ENCODE peak calls at places on chromosomes 4 and X, in four cellular contexts. One of them, this sample, is unnamed. For H3K36me3, the result is how much of the 10 kb centered on the place peaks cover.

GRCh38 chr4:184751585-184751956 is 17.7 kb upstream of the CENPU start:
- DNase-seq in IMR-90: no peak
- DNase-seq in neuronal stem cell: no peak
- DNase-seq in mesenchymal stem cell: no peak
- DNase-seq in this sample: no peak

GRCh38 chr4:143083811-143084472 is 100.8 kb upstream of the USP38 start:
- DNase-seq in IMR-90: no peak
- DNase-seq in neuronal stem cell: no peak
- DNase-seq in mesenchymal stem cell: no peak
- DNase-seq in this sample: no peak

GRCh38 chr4:183182873-183183725 is 84.0 kb downstream of the WWC2 start:
- DNase-seq in IMR-90: peak
- DNase-seq in neuronal stem cell: peak
- DNase-seq in mesenchymal stem cell: peak
- DNase-seq in this sample: peak

GRCh38 chr4:74625981-74626380 is 168.3 kb downstream of the BTC start:
- DNase-seq in IMR-90: no peak
- DNase-seq in neuronal stem cell: no peak
- DNase-seq in mesenchymal stem cell: peak
- DNase-seq in this sample: no peak

GRCh38 chr4:106978046-106978774 is 57.9 kb downstream of the DKK2 start:
- DNase-seq in IMR-90: no peak
- DNase-seq in neuronal stem cell: no peak
- DNase-seq in mesenchymal stem cell: no peak
- DNase-seq in this sample: peak

GRCh38 chr4:148643851-148644250 is 201.6 kb upstream of the NR3C2 start:
- DNase-seq in IMR-90: no peak
- DNase-seq in neuronal stem cell: no peak
- DNase-seq in mesenchymal stem cell: no peak
- DNase-seq in this sample: no peak

GRCh38 chr4:48193096-48193836 is 59.2 kb upstream of the TXK start:
- DNase-seq in IMR-90: no peak
- DNase-seq in neuronal stem cell: no peak
- DNase-seq in mesenchymal stem cell: no peak
- DNase-seq in this sample: no peak

GRCh38 chr4:87073570-87074470 is 139.0 kb downstream of the AFF1 start:
- DNase-seq in IMR-90: peak
- DNase-seq in neuronal stem cell: no peak
- DNase-seq in mesenchymal stem cell: peak
- DNase-seq in this sample: no peak

GRCh38 chr4:153036931-153037330 is 100.8 kb downstream of the FHDC1 start:
- DNase-seq in IMR-90: no peak
- DNase-seq in neuronal stem cell: no peak
- DNase-seq in mesenchymal stem cell: no peak
- DNase-seq in this sample: no peak

GRCh38 chr4:107600456-107600855 is 119.6 kb downstream of the PAPSS1 start:
- DNase-seq in IMR-90: peak
- DNase-seq in neuronal stem cell: no peak
- DNase-seq in mesenchymal stem cell: peak
- DNase-seq in this sample: peak

GRCh38 chr4:185836268-185837084 is 24.5 kb upstream of the SORBS2 start:
- DNase-seq in IMR-90: no peak
- DNase-seq in neuronal stem cell: no peak
- DNase-seq in mesenchymal stem cell: no peak
- DNase-seq in this sample: no peak

GRCh38 chr4:526971-527460 is 28.0 kb downstream of the PIGG start:
- DNase-seq in IMR-90: no peak
- DNase-seq in neuronal stem cell: no peak
- DNase-seq in mesenchymal stem cell: no peak
- DNase-seq in this sample: no peak
- H3K36me3 ChIP-seq in IMR-90: half or more
- H3K36me3 ChIP-seq in neuronal stem cell: under half
- H3K36me3 ChIP-seq in mesenchymal stem cell: half or more
- H3K36me3 ChIP-seq in this sample: under half

GRCh38 chrX:1802912-1803311 is 188.1 kb downstream of the ASMT start:
- DNase-seq in IMR-90: no peak
- DNase-seq in neuronal stem cell: no peak
- DNase-seq in mesenchymal stem cell: no peak
- DNase-seq in this sample: no peak

GRCh38 chrX:1809581-1809980 is 194.7 kb downstream of the ASMT start:
- DNase-seq in IMR-90: no peak
- DNase-seq in neuronal stem cell: no peak
- DNase-seq in mesenchymal stem cell: no peak
- DNase-seq in this sample: no peak

GRCh38 chrX:1807301-1807731 is 192.5 kb downstream of the ASMT start:
- DNase-seq in IMR-90: peak
- DNase-seq in neuronal stem cell: peak
- DNase-seq in mesenchymal stem cell: no peak
- DNase-seq in this sample: peak
- H2BK5ac ChIP-seq in IMR-90: no peak
- H2BK5ac ChIP-seq in neuronal stem cell: no peak
- H2BK5ac ChIP-seq in mesenchymal stem cell: no peak
- H2BK5ac ChIP-seq in this sample: no peak

DNA sequence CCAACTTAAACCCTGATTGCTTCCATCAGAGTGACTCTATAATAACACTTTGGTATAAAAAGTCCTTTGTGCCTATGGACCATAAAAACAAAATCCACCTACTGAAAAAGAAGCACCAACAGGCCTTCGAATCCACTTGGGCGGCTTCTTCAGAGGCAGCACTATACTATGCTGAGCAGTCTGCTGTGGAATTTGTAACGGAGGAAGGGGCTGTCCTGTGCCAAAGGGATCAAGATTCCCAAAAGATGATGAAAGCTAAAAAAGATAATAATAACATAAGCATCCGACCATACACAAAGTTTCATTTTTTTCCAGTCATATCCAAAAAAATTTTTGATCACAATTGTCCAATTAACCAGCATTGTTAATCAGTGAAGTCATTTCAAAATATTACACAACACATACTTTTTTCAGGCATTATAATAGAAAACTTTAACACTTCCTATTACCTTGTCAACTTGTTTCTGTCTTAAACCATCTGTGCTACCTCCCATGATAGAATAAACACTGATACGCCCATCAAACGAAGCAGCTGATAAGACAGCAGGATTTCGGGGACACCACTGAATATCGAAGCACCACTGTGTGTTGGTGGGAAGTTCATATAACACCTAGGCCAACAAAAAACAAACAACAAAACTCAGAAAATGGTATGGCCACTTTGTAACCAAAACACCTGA is 24.1 kb downstream of the SEC31A start:
- DNase-seq in IMR-90: peak
- DNase-seq in neuronal stem cell: no peak
- DNase-seq in mesenchymal stem cell: no peak
- DNase-seq in this sample: no peak
- H3K36me3 ChIP-seq in IMR-90: half or more
- H3K36me3 ChIP-seq in neuronal stem cell: under half
- H3K36me3 ChIP-seq in mesenchymal stem cell: half or more
- H3K36me3 ChIP-seq in this sample: under half

GRCh38 chr4:34814266-34814665 is 1430.0 kb downstream of the ARAP2 start:
- DNase-seq in IMR-90: no peak
- DNase-seq in neuronal stem cell: no peak
- DNase-seq in mesenchymal stem cell: peak
- DNase-seq in this sample: no peak
- H2BK5ac ChIP-seq in IMR-90: no peak
- H2BK5ac ChIP-seq in neuronal stem cell: no peak
- H2BK5ac ChIP-seq in mesenchymal stem cell: peak
- H2BK5ac ChIP-seq in this sample: no peak

GRCh38 chrX:41344053-41344452 is 10.1 kb downstream of the DDX3X start:
- DNase-seq in IMR-90: no peak
- DNase-seq in neuronal stem cell: no peak
- DNase-seq in mesenchymal stem cell: no peak
- DNase-seq in this sample: no peak
- H3K36me3 ChIP-seq in IMR-90: half or more
- H3K36me3 ChIP-seq in neuronal stem cell: under half
- H3K36me3 ChIP-seq in mesenchymal stem cell: half or more
- H3K36me3 ChIP-seq in this sample: under half

GRCh38 chrX:103774070-103774642 is 2.5 kb upstream of the PLP1 start:
- DNase-seq in IMR-90: peak
- DNase-seq in neuronal stem cell: no peak
- DNase-seq in mesenchymal stem cell: peak
- DNase-seq in this sample: no peak
- H2BK5ac ChIP-seq in IMR-90: no peak
- H2BK5ac ChIP-seq in neuronal stem cell: no peak
- H2BK5ac ChIP-seq in mesenchymal stem cell: no peak
- H2BK5ac ChIP-seq in this sample: no peak